ENCODE peak calls at places on chromosomes 7 and 10, in four cellular contexts. Y is K562, P is HCT116, V is HepG2. D is an unnamed sample.

GRCh38 chr10:22379059-22379458 is 33.8 kb downstream of the SPAG6 start:
- DNase-seq in Y (no peak), P (no peak), V (no peak), D (no peak)

GRCh38 chr10:97542169-97543024 is 30.2 kb upstream of the ANKRD2 start:
- DNase-seq in Y (peak), P (peak), V (peak), D (peak)

GRCh38 chr10:101272229-101272868 is 43.1 kb upstream of the LBX1 start:
- DNase-seq in Y (peak), P (peak), V (peak), D (peak)

GRCh38 chr10:95552680-95553342 is 8.4 kb downstream of the SORBS1 start:
- DNase-seq in Y (no peak), P (no peak), V (peak), D (no peak)

GRCh38 chr10:103442031-103442461 is 10.1 kb downstream of the CALHM2 start:
- DNase-seq in Y (no peak), P (no peak), V (no peak), D (no peak)

GRCh38 chr10:101403161-101403560 is 49.2 kb downstream of the BTRC start:
- DNase-seq in Y (no peak), P (no peak), V (no peak), D (no peak)

GRCh38 chr7:68364871-68365625 is 1233.2 kb upstream of the AUTS2 start:
- DNase-seq in Y (no peak), P (no peak), V (no peak), D (no peak)

GRCh38 chr7:111173528-111173927 is 82.6 kb downstream of the LRRN3 start:
- DNase-seq in Y (no peak), P (no peak), V (no peak), D (no peak)

GRCh38 chr7:77798394-77799077 is at the start of the genes PHTF2 and TMEM60:
- DNase-seq in Y (peak), P (peak), V (peak), D (peak)

GRCh38 chr7:77989981-77990566 is 191.5 kb downstream of the PHTF2 start:
- DNase-seq in Y (peak), P (no peak), V (no peak), D (no peak)

GRCh38 chr7:100680589-100681271 is 7.2 kb downstream of the GNB2 start:
- DNase-seq in Y (no peak), P (no peak), V (no peak), D (no peak)

GRCh38 chr10:84117683-84118394 is 21.5 kb upstream of the GHITM start:
- DNase-seq in Y (no peak), P (no peak), V (no peak), D (no peak)

GRCh38 chr10:120492366-120492765 is 35.3 kb downstream of the PLPP4 start:
- DNase-seq in Y (no peak), P (no peak), V (no peak), D (no peak)

GRCh38 chr7:105826143-105826542 is 50.3 kb downstream of the ATXN7L1 start:
- DNase-seq in Y (no peak), P (no peak), V (no peak), D (no peak)

GRCh38 chr7:145534301-145534700 is 582.3 kb upstream of the CNTNAP2 start:
- DNase-seq in Y (no peak), P (no peak), V (no peak), D (no peak)

GRCh38 chr7:115975766-115976165 is 54.8 kb downstream of the TFEC start:
- DNase-seq in Y (no peak), P (no peak), V (no peak), D (no peak)

GRCh38 chr10:30463944-30464451 is 30.0 kb downstream of the MAP3K8 start:
- DNase-seq in Y (no peak), P (peak), V (no peak), D (no peak)

GRCh38 chr7:100568936-100569844 is 4.5 kb downstream of the SAP25 start:
- DNase-seq in Y (peak), P (no peak), V (peak), D (no peak)

GRCh38 chr10:107034023-107034422 is 130.5 kb downstream of the SORCS1 start:
- DNase-seq in Y (no peak), P (no peak), V (no peak), D (no peak)

GRCh38 chr10:79380918-79381775 is 33.9 kb downstream of the PPIF start:
- DNase-seq in Y (peak), P (no peak), V (no peak), D (no peak)

GRCh38 chr7:14233026-14233897 is 243.8 kb upstream of the ETV1 start:
- DNase-seq in Y (no peak), P (no peak), V (no peak), D (no peak)

GRCh38 chr7:405489-406211 is 114.0 kb downstream of the PDGFA start:
- DNase-seq in Y (no peak), P (no peak), V (no peak), D (no peak)

GRCh38 chr7:101823086-101823485 is 5.7 kb downstream of the CUX1 start:
- DNase-seq in Y (no peak), P (no peak), V (no peak), D (no peak)

GRCh38 chr7:114026486-114027089 is 107.8 kb upstream of the PPP1R3A start:
- DNase-seq in Y (peak), P (peak), V (peak), D (peak)

GRCh38 chr7:46247622-46248181 is 326.6 kb upstream of the IGFBP3 start:
- DNase-seq in Y (no peak), P (no peak), V (no peak), D (no peak)

GRCh38 chr10:103602028-103602851 is 108.7 kb downstream of the NEURL1 start:
- DNase-seq in Y (no peak), P (no peak), V (no peak), D (no peak)

GRCh38 chr7:2912684-2913439 is 68.8 kb upstream of the GNA12 start:
- DNase-seq in Y (no peak), P (no peak), V (no peak), D (no peak)

GRCh38 chr7:138014686-138015085 is 12.8 kb upstream of the CREB3L2 start:
- DNase-seq in Y (no peak), P (no peak), V (no peak), D (no peak)

GRCh38 chr7:105452085-105452484 is 63.4 kb upstream of the SRPK2 start:
- DNase-seq in Y (no peak), P (no peak), V (no peak), D (no peak)

GRCh38 chr7:51328351-51328801 is 11.8 kb upstream of the COBL start:
- DNase-seq in Y (no peak), P (no peak), V (peak), D (no peak)
- H3K4me3 ChIP-seq in Y (no peak), P (no peak), V (no peak), D (no peak)

GRCh38 chr7:136027160-136027559 is 50.0 kb upstream of the MTPN start:
- DNase-seq in Y (no peak), P (no peak), V (no peak), D (no peak)
- TF ChIP-seq TCF7L2 in Y (no peak), P (no peak), V (no peak), D (no peak)

DNA sequence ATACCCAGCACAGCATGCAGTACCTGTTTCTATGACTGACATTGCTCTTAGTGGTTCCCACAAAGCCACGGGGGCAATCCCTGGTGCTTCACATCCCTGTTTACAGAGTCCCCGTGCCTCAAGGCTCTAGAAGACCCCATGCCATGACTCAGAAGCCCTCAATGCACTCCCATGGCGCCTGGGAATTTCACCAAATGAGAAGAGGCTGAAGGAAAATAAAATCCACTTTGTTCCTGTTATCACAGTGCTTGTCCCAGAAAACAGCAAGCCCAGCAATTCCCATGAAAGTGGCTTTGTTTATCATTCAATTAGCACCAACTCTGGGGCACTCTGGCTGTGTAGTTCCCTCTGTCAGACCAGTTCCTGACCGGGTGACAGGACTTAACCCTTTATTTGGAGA is 268.3 kb downstream of the TNS3 start:
- DNase-seq in Y (no peak), P (no peak), V (no peak), D (no peak)
- H3K4me3 ChIP-seq in Y (no peak), P (no peak), V (no peak), D (no peak)

GRCh38 chr7:27187702-27188665 is 3.0 kb upstream of the HOXA11 start:
- DNase-seq in Y (no peak), P (no peak), V (no peak), D (no peak)

GRCh38 chr7:27190284-27190748 is 5.3 kb upstream of the HOXA11 start:
- DNase-seq in Y (no peak), P (no peak), V (no peak), D (no peak)

GRCh38 chr7:27191081-27191715 is 6.2 kb upstream of the HOXA11 start:
- DNase-seq in Y (no peak), P (no peak), V (no peak), D (no peak)

GRCh38 chr7:27188666-27189559 is 3.9 kb upstream of the HOXA11 start:
- DNase-seq in Y (no peak), P (no peak), V (no peak), D (no peak)

GRCh38 chr7:27189560-27190283 is 4.7 kb upstream of the HOXA11 start:
- DNase-seq in Y (no peak), P (no peak), V (no peak), D (no peak)
- TF ChIP-seq TCF7L2 in Y (no peak), P (no peak), V (no peak), D (no peak)

DNA sequence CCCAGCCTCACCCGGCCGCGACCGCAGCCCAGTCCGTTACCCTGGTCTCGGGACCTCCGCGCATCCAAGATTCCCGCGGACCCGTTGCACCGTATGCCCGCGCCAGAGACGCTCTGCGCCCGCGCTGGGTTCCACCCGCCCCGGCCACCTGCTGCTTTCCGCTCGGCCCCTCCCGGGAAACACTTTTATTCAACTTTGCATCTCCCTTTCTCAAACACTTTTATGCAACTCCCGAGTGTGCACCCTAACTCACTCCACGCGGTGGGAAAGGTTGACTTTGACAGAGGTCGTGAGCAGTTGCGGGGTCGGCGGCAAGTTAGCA is at the start of gene ODAD2:
- DNase-seq in Y (no peak), P (no peak), V (no peak), D (no peak)
- H3K4me3 ChIP-seq in Y (no peak), P (peak), V (peak), D (peak)

GRCh38 chr7:128940494-128941322 is 3.0 kb downstream of the IRF5 start:
- DNase-seq in Y (no peak), P (no peak), V (no peak), D (no peak)
- TF ChIP-seq TCF7L2 in Y (no peak), P (no peak), V (no peak), D (no peak)

GRCh38 chr7:80940539-80941205 is 21.8 kb upstream of the SEMA3C start:
- DNase-seq in Y (no peak), P (no peak), V (no peak), D (no peak)
- H3K4me3 ChIP-seq in Y (no peak), P (no peak), V (no peak), D (no peak)

DNA sequence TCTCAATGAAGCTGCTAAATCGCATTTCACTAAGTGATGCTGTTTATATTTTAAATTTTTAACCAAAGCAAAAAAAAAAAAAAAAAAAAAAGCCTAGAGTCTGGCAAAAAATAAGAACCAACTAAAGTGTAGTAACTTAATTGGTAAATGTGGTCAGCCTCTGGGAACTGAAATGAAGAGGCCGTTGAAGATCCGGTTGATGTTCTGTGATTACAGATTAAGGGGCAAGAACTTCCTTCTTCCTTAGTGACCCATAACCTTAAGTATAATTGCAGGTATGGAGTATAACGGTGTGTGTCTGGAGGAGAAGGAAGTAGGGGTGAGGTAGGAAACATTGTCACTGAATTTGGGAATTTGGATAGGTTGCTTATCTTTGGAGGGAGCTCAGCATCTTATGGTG is 7.7 kb upstream of the SRGN start:
- DNase-seq in Y (no peak), P (no peak), V (no peak), D (no peak)
- TF ChIP-seq TCF7L2 in Y (no peak), P (no peak), V (no peak), D (no peak)

GRCh38 chr10:129962558-129963075 is 1.5 kb downstream of the EBF3 start:
- DNase-seq in Y (no peak), P (no peak), V (no peak), D (no peak)
- H3K4me3 ChIP-seq in Y (no peak), P (no peak), V (no peak), D (peak)

GRCh38 chr10:46992794-46993552 is 81.7 kb downstream of the PTPN20 start:
- DNase-seq in Y (peak), P (peak), V (peak), D (peak)
- TF ChIP-seq TCF7L2 in Y (no peak), P (no peak), V (no peak), D (no peak)